ENCODE peak calls at places on chromosomes 7 and 10, in ten cellular contexts. W is heart left ventricle, A is transverse colon, U is spleen, B is body of pancreas, Y is H1, R is endothelial cell of umbilical vein, P is GM12891, D is H54, V is ovary. O is an unnamed sample.

GRCh38 chr7:69961396-69961795 is 363.1 kb downstream of the AUTS2 start:
- DNase-seq in R (no peak), B (no peak), Y (no peak), V (no peak), A (no peak), W (no peak), P (no peak), D (no peak), U (no peak), O (no peak)

GRCh38 chr10:63588436-63589180 is 67.4 kb downstream of the REEP3 start:
- DNase-seq in B (peak; percentile 16), U (no peak), R (peak; percentile 57), V (no peak), A (peak; percentile 33), Y (no peak), D (no peak), W (no peak), P (no peak), O (no peak)

GRCh38 chr10:14173391-14173705 is 157.4 kb downstream of the FRMD4A start:
- DNase-seq in D (no peak), W (no peak), B (no peak), V (no peak), P (no peak), Y (no peak), A (no peak), R (no peak), U (no peak), O (no peak)

GRCh38 chr10:102310356-102311024 is 65.2 kb downstream of the GBF1 start:
- DNase-seq in B (peak; percentile 60), U (no peak), D (peak; percentile 31), Y (peak; percentile 9), P (no peak), A (no peak), W (no peak), R (peak; percentile 49), V (no peak), O (no peak)

GRCh38 chr7:28793383-28793782 is 164.7 kb downstream of the TRIL start:
- DNase-seq in B (no peak), W (no peak), A (no peak), R (no peak), U (no peak), P (no peak), Y (no peak), V (no peak), D (no peak), O (no peak)

GRCh38 chr7:86687831-86688230 is 44.1 kb downstream of the GRM3 start:
- DNase-seq in A (no peak), V (no peak), D (no peak), B (no peak), Y (no peak), U (no peak), W (no peak), R (no peak), P (no peak), O (no peak)

GRCh38 chr7:38628630-38629385 is 2.4 kb downstream of the AMPH start:
- DNase-seq in D (no peak), A (no peak), V (no peak), R (no peak), B (no peak), P (no peak), U (no peak), Y (no peak), W (no peak), O (no peak)

GRCh38 chr10:75436896-75437295 is 5.5 kb downstream of the LRMDA start:
- DNase-seq in B (no peak), W (no peak), A (no peak), V (no peak), D (no peak), Y (no peak), P (no peak), U (no peak), R (no peak), O (no peak)

GRCh38 chr7:130996841-130997231 is 262.8 kb upstream of the KLF14 start:
- DNase-seq in R (peak; percentile 78), U (peak; percentile 80), V (no peak), W (no peak), A (peak; percentile 81), D (no peak), Y (no peak), P (no peak), B (peak; percentile 85), O (no peak)

GRCh38 chr7:125136755-125137547 is 207.3 kb upstream of the POT1 start:
- DNase-seq in R (peak; percentile 88), Y (no peak), D (no peak), A (no peak), U (no peak), V (no peak), W (no peak), B (no peak), P (no peak), O (no peak)
- TF ChIP-seq POLR2A in R (no peak), Y (no peak), D (no peak), A (no peak), U (no peak), V (no peak), W (no peak), B (no peak), P (no peak), O (no peak)

DNA sequence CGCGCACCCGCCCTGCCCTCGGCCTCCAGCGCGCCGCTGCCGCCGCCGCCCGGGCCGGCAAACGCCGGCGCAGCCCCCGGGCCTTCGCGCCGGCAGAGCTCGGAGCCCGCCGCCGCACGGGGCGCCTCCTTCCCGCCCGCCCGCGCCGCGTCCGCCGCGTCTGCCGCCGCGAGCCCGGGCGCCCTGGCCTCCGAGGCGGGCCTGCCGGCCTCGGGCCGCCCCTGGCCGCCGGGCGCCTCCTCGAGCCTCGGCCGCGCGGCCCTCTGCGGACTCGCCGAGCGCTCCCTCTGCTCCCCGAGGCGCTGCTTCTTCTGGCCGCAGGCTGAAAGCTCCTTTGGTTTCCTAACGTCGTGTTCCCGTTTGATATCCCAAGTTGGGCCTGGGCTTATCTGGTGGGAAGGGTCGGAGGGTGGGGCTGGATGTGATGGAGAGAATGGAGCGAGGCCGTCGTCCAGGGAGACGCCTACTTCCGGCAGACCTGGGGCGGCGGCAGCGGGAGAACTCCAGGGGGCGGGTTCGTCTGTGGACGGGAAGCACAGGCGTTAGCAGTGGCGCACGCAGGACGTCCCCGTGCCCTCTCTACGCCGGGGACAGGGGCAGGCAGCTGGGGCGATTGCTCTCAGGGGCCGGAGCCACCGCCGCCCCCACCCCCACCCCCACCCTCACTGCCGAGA is 221.0 kb downstream of the PHTF2 start:
- DNase-seq in A (peak; percentile 93), U (peak; percentile 92), P (peak; percentile 70), V (peak; percentile 92), W (peak; percentile 94), R (peak; percentile 75), B (peak; percentile 94), D (peak; percentile 95), Y (peak; percentile 38), O (peak; percentile 72)
- TF ChIP-seq POLR2A in A (peak; percentile 75), U (no peak), P (no peak), V (peak; percentile 84), W (peak; percentile 75), R (no peak), B (peak; percentile 86), D (peak; percentile 65), Y (no peak), O (no peak)

DNA sequence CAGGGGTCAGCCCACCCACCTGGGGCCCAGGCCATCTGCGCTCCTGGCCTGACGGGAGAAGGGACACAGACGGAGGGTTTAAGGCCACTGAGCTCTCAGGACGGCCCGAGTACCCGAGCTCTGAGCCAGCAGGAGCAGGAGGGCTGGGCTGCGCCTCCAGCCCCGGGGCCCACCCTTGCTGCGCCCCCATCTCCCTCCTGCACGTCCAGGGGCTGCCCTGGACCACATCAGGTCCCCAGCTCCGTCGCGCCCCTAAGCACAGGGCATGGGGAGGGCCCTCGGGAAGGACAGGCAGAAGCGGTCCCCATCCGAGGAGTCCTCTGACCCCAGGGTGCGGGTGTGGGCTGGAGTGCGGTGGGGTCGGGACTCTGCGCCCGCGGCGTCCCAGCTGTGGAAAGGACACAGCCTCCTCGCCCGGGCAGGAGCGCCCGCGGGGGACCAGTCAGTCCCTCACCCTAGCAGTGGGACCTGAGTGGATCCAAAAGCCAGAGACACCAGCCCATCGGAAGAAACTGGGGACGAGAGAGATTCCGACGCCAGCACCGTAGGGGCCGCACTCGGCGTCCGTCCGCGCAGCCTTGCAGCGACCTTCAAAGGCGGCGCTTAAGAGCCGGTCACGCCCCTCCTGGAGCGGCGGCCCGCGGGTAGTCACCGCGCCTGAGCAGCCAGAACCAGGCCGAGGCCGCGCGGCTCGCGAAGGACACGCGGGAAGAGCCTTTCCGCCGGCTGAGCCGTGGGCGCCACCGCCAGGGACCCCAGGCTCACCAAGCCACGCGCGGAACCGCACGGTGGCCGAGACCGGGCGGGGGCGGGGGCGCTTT is 15.9 kb downstream of the CAMK2B start:
- DNase-seq in D (no peak), P (no peak), V (peak; percentile 78), W (peak; percentile 67), R (peak; percentile 56), A (peak; percentile 46), B (peak; percentile 61), Y (no peak), U (peak; percentile 87), O (peak; percentile 47)
- TF ChIP-seq POLR2A in D (no peak), P (no peak), V (no peak), W (no peak), R (no peak), A (no peak), B (no peak), Y (no peak), U (no peak), O (no peak)

GRCh38 chr10:91798736-91799579 is 732 bp downstream of the TNKS2 start:
- DNase-seq in D (peak; percentile 23), P (peak; percentile 31), R (peak; percentile 65), W (no peak), U (peak; percentile 94), A (peak; percentile 44), Y (no peak), V (no peak), B (peak; percentile 53), O (peak; percentile 70)

GRCh38 chr10:91797077-91797690 is 1.0 kb upstream of the TNKS2 start:
- DNase-seq in U (no peak), P (no peak), V (no peak), A (no peak), W (no peak), Y (no peak), R (no peak), D (no peak), B (no peak), O (no peak)

GRCh38 chr10:91797874-91798735 is at the start of gene TNKS2:
- DNase-seq in B (peak; percentile 95), W (peak; percentile 95), U (peak; percentile 98), Y (peak; percentile 90), D (peak; percentile 96), P (peak; percentile 78), A (peak; percentile 95), R (peak; percentile 96), V (peak; percentile 97), O (peak; percentile 95)

GRCh38 chr10:91799580-91799975 is 1.4 kb downstream of the TNKS2 start:
- DNase-seq in A (no peak), D (peak; percentile 28), R (no peak), Y (no peak), W (no peak), P (no peak), V (no peak), B (no peak), U (no peak), O (peak; percentile 52)

DNA sequence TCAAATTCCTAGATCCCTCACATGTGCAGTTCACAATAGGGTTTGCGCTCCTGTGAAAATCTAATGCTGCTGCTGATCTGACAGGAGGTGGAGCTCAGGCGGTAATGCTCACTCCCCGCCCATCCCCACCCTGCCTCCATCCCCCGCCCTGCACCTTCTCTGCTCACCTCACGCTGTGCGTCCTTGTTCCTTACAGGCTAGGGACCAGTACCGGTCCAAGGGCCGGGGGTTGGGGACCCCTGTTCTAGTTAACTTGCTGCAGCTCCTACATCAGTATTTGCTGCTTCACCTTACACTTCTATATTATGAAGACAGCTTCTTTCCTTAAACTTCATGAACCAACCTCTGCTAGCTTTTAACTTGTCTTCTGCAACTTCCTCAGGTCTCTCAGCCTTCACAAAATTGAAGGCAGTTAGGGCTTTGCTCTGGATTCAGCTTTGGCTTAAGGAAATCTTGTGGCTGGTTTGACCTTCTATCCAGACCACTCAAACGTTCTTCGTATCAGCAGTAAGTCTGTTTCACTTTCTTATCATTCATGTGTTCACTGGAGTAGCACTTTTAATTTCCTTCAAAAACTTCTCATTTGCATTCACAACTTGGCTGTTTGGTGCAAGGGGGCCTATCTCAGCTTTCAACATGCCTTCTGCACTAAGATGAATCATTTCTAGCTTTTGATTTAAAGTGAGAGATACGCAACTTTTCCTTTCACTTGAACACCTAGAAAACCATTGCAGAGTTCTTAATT is 1.7 kb upstream of the TNKS2 start:
- DNase-seq in V (peak; percentile 35), D (no peak), P (no peak), W (peak; percentile 27), A (peak; percentile 66), Y (no peak), U (peak; percentile 89), R (peak; percentile 32), B (peak; percentile 61), O (peak; percentile 55)
- TF ChIP-seq POLR2A in V (no peak), D (no peak), P (no peak), W (no peak), A (no peak), Y (no peak), U (no peak), R (no peak), B (no peak), O (no peak)

O was measured in erythroblast.